ENCODE peak calls at places on chromosomes 5 and 9, in nine cellular contexts. A, X, C, M, L, D, O, Y and S are unnamed samples.

GRCh38 chr5:619444-619843 is 7.3 kb downstream of the CEP72 start:
- DNase-seq in A (no peak), X (no peak), C (no peak), M (no peak), L (no peak), D (no peak), O (peak; percentile 30), Y (no peak), S (no peak)

GRCh38 chr9:90546200-90546599 is 96.4 kb downstream of the DIRAS2 start:
- DNase-seq in A (peak; percentile 53), X (peak; percentile 66), C (no peak), M (no peak), L (no peak), D (peak; percentile 93), O (no peak), Y (no peak), S (no peak)

GRCh38 chr9:124457887-124458431 is 7.7 kb downstream of the ADGRD2 start:
- DNase-seq in A (no peak), X (no peak), C (no peak), M (no peak), L (no peak), D (no peak), O (no peak), Y (no peak), S (no peak)

GRCh38 chr5:68661237-68661636 is 432.6 kb upstream of the SLC30A5 start:
- DNase-seq in A (no peak), X (no peak), C (no peak), M (peak; percentile 75), L (no peak), D (peak; percentile 18), O (no peak), Y (no peak), S (no peak)

GRCh38 chr9:95043826-95044225 is 273.7 kb downstream of the FANCC start:
- DNase-seq in A (no peak), X (no peak), C (no peak), M (no peak), L (no peak), D (no peak), O (no peak), Y (no peak), S (no peak)

GRCh38 chr5:39057745-39058144 is 16.5 kb downstream of the RICTOR start:
- DNase-seq in A (no peak), X (no peak), C (no peak), M (no peak), L (no peak), D (no peak), O (no peak), Y (no peak), S (no peak)

GRCh38 chr5:178851951-178852350 is 7.8 kb upstream of the ZNF354B start:
- DNase-seq in A (no peak), X (no peak), C (no peak), M (no peak), L (no peak), D (no peak), O (no peak), Y (no peak), S (no peak)

GRCh38 chr5:119360905-119361605 is 5.2 kb downstream of the TNFAIP8 start:
- DNase-seq in A (no peak), X (no peak), C (no peak), M (peak; percentile 64), L (no peak), D (peak; percentile 37), O (no peak), Y (no peak), S (no peak)

GRCh38 chr5:57778528-57779175 is 296.0 kb upstream of the ACTBL2 start:
- DNase-seq in A (no peak), X (no peak), C (no peak), M (no peak), L (no peak), D (no peak), O (no peak), Y (no peak), S (no peak)

GRCh38 chr9:92059045-92059444 is 56.2 kb downstream of the SPTLC1 start:
- DNase-seq in A (no peak), X (no peak), C (no peak), M (no peak), L (no peak), D (no peak), O (no peak), Y (no peak), S (no peak)

GRCh38 chr9:111992523-111992922 is 95.9 kb downstream of the UGCG start:
- DNase-seq in A (no peak), X (no peak), C (no peak), M (peak; percentile 73), L (no peak), D (peak; percentile 77), O (no peak), Y (no peak), S (no peak)

GRCh38 chr5:133433641-133434040 is 178.7 kb downstream of the FSTL4 start:
- DNase-seq in A (no peak), X (no peak), C (no peak), M (no peak), L (no peak), D (no peak), O (no peak), Y (no peak), S (no peak)

GRCh38 chr9:127449332-127449966 is 1.8 kb downstream of the RPL12 start:
- DNase-seq in A (no peak), X (no peak), C (no peak), M (no peak), L (no peak), D (no peak), O (no peak), Y (no peak), S (no peak)

GRCh38 chr5:151094054-151094858 is 13.4 kb upstream of the TNIP1 start:
- DNase-seq in A (no peak), X (no peak), C (peak; percentile 30), M (no peak), L (peak; percentile 57), D (peak; percentile 32), O (no peak), Y (no peak), S (no peak)

GRCh38 chr9:110192531-110193326 is 15.2 kb downstream of the C9orf152 start:
- DNase-seq in A (peak; percentile 70), X (peak; percentile 48), C (peak; percentile 38), M (peak; percentile 55), L (no peak), D (peak; percentile 57), O (no peak), Y (no peak), S (no peak)

GRCh38 chr5:172906888-172907287 is 52.3 kb upstream of the RPL26L1 start:
- DNase-seq in A (peak; percentile 81), X (no peak), C (no peak), M (no peak), L (no peak), D (no peak), O (no peak), Y (no peak), S (no peak)

GRCh38 chr9:83430681-83431080 is 107.5 kb downstream of the FRMD3 start:
- DNase-seq in A (no peak), X (no peak), C (no peak), M (no peak), L (no peak), D (no peak), O (no peak), Y (no peak), S (no peak)

GRCh38 chr5:179275941-179276837 is 69.1 kb downstream of the ADAMTS2 start:
- DNase-seq in A (peak; percentile 97), X (peak; percentile 81), C (no peak), M (peak; percentile 99), L (no peak), D (peak; percentile 92), O (peak; percentile 59), Y (no peak), S (no peak)

GRCh38 chr5:38463634-38464521 is 92.6 kb downstream of the LIFR start:
- DNase-seq in A (peak; percentile 49), X (peak; percentile 67), C (no peak), M (peak; percentile 99), L (no peak), D (peak; percentile 98), O (no peak), Y (no peak), S (no peak)

GRCh38 chr5:84406111-84406510 is 21.4 kb upstream of the EDIL3 start:
- DNase-seq in A (no peak), X (no peak), C (no peak), M (no peak), L (no peak), D (no peak), O (no peak), Y (no peak), S (no peak)

GRCh38 chr5:169691473-169691872 is 54.4 kb downstream of the DOCK2 start:
- DNase-seq in A (no peak), X (no peak), C (no peak), M (no peak), L (no peak), D (no peak), O (no peak), Y (no peak), S (no peak)

GRCh38 chr5:121630402-121630801 is 221.3 kb upstream of the FTMT start:
- DNase-seq in A (no peak), X (peak; percentile 5), C (no peak), M (no peak), L (no peak), D (peak; percentile 14), O (no peak), Y (no peak), S (no peak)

GRCh38 chr5:10106806-10107205 is 142.9 kb downstream of the ATPSCKMT start:
- DNase-seq in A (no peak), X (no peak), C (no peak), M (no peak), L (no peak), D (no peak), O (no peak), Y (no peak), S (no peak)

GRCh38 chr5:95863383-95863757 is 40.8 kb upstream of the GLRX start:
- DNase-seq in A (peak; percentile 56), X (no peak), C (peak; percentile 59), M (peak; percentile 60), L (no peak), D (no peak), O (no peak), Y (no peak), S (no peak)

GRCh38 chr5:105735704-105736103 is 1935.0 kb downstream of the EFNA5 start:
- DNase-seq in A (no peak), X (no peak), C (no peak), M (peak; percentile 3), L (no peak), D (no peak), O (no peak), Y (no peak), S (no peak)

GRCh38 chr5:142131394-142131793 is 22.8 kb downstream of the NDFIP1 start:
- DNase-seq in A (no peak), X (no peak), C (no peak), M (no peak), L (no peak), D (no peak), O (no peak), Y (no peak), S (no peak)

GRCh38 chr9:114804504-114804903 is 1.3 kb downstream of the TNFSF15 start:
- DNase-seq in A (peak; percentile 29), X (peak; percentile 75), C (no peak), M (peak; percentile 91), L (no peak), D (no peak), O (no peak), Y (no peak), S (no peak)

GRCh38 chr5:77390795-77391194 is 101.3 kb downstream of the WDR41 start:
- DNase-seq in A (no peak), X (no peak), C (no peak), M (peak; percentile 15), L (no peak), D (no peak), O (no peak), Y (no peak), S (no peak)

GRCh38 chr5:125835293-125836172 is 587.7 kb upstream of the GRAMD2B start:
- DNase-seq in A (peak; percentile 36), X (no peak), C (no peak), M (no peak), L (no peak), D (peak; percentile 38), O (no peak), Y (peak; percentile 19), S (no peak)

GRCh38 chr5:107523019-107523680 is 147.6 kb downstream of the EFNA5 start:
- DNase-seq in A (no peak), X (no peak), C (no peak), M (no peak), L (no peak), D (no peak), O (no peak), Y (no peak), S (peak; percentile 21)

GRCh38 chr9:126155756-126156664 is 170.6 kb upstream of the MVB12B start:
- DNase-seq in A (no peak), X (no peak), C (no peak), M (no peak), L (no peak), D (no peak), O (no peak), Y (no peak), S (no peak)